ENCODE peak calls at places on chromosomes 12 and 14, in eight cellular contexts. F is esophagus muscularis mucosa, Z is HepG2, U is H54, D is A549, I is endothelial cell of umbilical vein, S is transverse colon, C is erythroblast. J is an unnamed sample.

GRCh38 chr12:124790650-124791400 is 72.8 kb downstream of the SCARB1 start:
- DNase-seq in F (no peak), Z (no peak), U (no peak), D (no peak), I (no peak), S (no peak), C (no peak), J (no peak)

GRCh38 chr14:91354979-91355685 is 62.5 kb downstream of the CCDC88C start:
- DNase-seq in F (no peak), Z (no peak), U (no peak), D (peak; percentile 25), I (no peak), S (peak; percentile 53), C (peak; percentile 25), J (peak; percentile 42)

GRCh38 chr12:4283512-4284255 is 10.1 kb downstream of the CCND2 start:
- DNase-seq in F (no peak), Z (no peak), U (no peak), D (no peak), I (no peak), S (no peak), C (no peak), J (no peak)

GRCh38 chr12:97464241-97465011 is 1.8 kb downstream of the RMST start:
- DNase-seq in F (no peak), Z (no peak), U (no peak), D (no peak), I (no peak), S (no peak), C (no peak), J (no peak)

GRCh38 chr14:81172353-81172752 is 48.4 kb downstream of the GTF2A1 start:
- DNase-seq in F (no peak), Z (no peak), U (no peak), D (no peak), I (no peak), S (no peak), C (no peak), J (no peak)

GRCh38 chr12:101375573-101375972 is 32.0 kb downstream of the ARL1 start:
- DNase-seq in F (no peak), Z (no peak), U (no peak), D (no peak), I (no peak), S (no peak), C (no peak), J (no peak)

GRCh38 chr12:47079365-47079893 is at the start of gene PCED1B:
- DNase-seq in F (no peak), Z (peak; percentile 8), U (no peak), D (no peak), I (peak; percentile 67), S (peak; percentile 77), C (peak; percentile 84), J (peak; percentile 83)

GRCh38 chr14:43872222-43872621 is 634.9 kb downstream of the FSCB start:
- DNase-seq in F (no peak), Z (no peak), U (no peak), D (no peak), I (no peak), S (no peak), C (no peak), J (no peak)

GRCh38 chr14:47442206-47442605 is 233.2 kb downstream of the MDGA2 start:
- DNase-seq in F (no peak), Z (peak; percentile 35), U (peak; percentile 27), D (no peak), I (peak; percentile 4), S (no peak), C (no peak), J (peak; percentile 6)

GRCh38 chr14:33386140-33386539 is 447.5 kb downstream of the NPAS3 start:
- DNase-seq in F (no peak), Z (no peak), U (no peak), D (no peak), I (no peak), S (no peak), C (no peak), J (no peak)

GRCh38 chr12:18054925-18055324 is 35.1 kb downstream of the RERGL start:
- DNase-seq in F (no peak), Z (no peak), U (no peak), D (no peak), I (no peak), S (no peak), C (no peak), J (no peak)

GRCh38 chr14:105709281-105710118 is 183.1 kb downstream of the TMEM121 start:
- DNase-seq in F (no peak), Z (no peak), U (no peak), D (no peak), I (no peak), S (peak; percentile 18), C (no peak), J (no peak)

GRCh38 chr14:35341454-35342159 is 49.4 kb downstream of the PSMA6 start:
- DNase-seq in F (peak; percentile 98), Z (peak; percentile 91), U (peak; percentile 69), D (peak; percentile 87), I (peak; percentile 91), S (peak; percentile 97), C (peak; percentile 64), J (peak; percentile 88)
- TF ChIP-seq POLR2A in F (peak; percentile 31), Z (peak; percentile 62), U (no peak), D (peak; percentile 63), I (no peak), S (peak; percentile 89), C (peak; percentile 55), J (no peak)

GRCh38 chr14:75340921-75341320 is 62.3 kb downstream of the FOS start:
- DNase-seq in F (peak; percentile 97), Z (no peak), U (no peak), D (no peak), I (peak; percentile 8), S (peak; percentile 76), C (no peak), J (peak; percentile 97)
- TF ChIP-seq POLR2A in F (no peak), Z (no peak), U (no peak), D (no peak), I (no peak), S (peak; percentile 39), C (no peak), J (peak; percentile 13)

DNA sequence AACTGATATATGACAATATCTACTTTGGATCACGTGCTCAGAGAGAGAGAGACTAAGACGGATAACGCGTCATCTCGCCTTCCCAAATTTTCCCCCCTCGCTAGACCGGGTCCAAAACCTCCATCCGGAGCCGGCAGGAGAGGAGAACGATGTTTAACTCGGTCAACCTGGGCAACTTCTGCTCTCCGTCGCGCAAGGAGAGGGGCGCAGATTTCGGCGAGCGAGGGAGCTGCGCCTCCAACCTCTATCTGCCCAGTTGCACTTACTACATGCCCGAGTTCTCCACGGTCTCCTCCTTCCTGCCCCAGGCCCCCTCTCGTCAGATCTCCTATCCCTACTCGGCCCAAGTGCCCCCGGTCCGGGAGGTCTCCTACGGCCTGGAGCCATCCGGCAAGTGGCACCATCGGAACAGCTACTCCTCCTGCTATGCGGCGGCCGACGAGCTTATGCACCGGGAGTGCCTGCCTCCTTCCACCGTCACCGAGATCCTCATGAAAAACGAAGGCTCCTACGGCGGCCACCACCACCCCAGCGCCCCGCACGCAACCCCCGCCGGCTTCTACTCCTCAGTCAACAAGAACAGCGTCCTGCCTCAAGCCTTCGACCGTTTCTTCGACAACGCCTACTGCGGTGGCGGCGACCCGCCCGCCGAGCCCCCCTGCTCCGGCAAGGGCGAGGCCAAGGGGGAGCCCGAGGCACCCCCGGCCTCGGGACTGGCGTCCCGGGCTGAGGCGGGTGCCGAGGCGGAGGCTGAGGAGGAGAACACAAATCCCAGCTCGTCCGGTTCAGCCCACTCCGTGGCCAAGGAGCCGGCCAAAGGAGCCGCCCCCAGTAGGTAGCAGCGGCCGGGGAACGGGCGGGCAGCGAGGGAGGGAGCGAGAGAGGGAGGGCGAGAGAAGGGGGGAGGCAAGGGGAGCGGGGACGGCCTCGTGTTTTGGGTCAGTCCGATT is at the start of gene HOXC11:
- DNase-seq in F (no peak), Z (no peak), U (peak; percentile 67), D (no peak), I (no peak), S (no peak), C (no peak), J (peak; percentile 58)
- TF ChIP-seq POLR2A in F (no peak), Z (no peak), U (peak; percentile 56), D (peak; percentile 24), I (no peak), S (no peak), C (no peak), J (no peak)

GRCh38 chr14:44898547-44898946 is 63.2 kb downstream of the KLHL28 start:
- DNase-seq in F (no peak), Z (no peak), U (no peak), D (no peak), I (no peak), S (no peak), C (no peak), J (peak; percentile 6)

GRCh38 chr14:44896275-44897040 is 65.3 kb downstream of the KLHL28 start:
- DNase-seq in F (no peak), Z (peak; percentile 33), U (no peak), D (no peak), I (no peak), S (no peak), C (no peak), J (peak; percentile 2)

GRCh38 chr14:44895716-44896115 is 66.0 kb downstream of the KLHL28 start:
- DNase-seq in F (no peak), Z (no peak), U (peak; percentile 29), D (no peak), I (no peak), S (no peak), C (no peak), J (no peak)

GRCh38 chr14:44897844-44898151 is 63.9 kb downstream of the KLHL28 start:
- DNase-seq in F (peak; percentile 93), Z (no peak), U (no peak), D (no peak), I (peak; percentile 68), S (no peak), C (no peak), J (no peak)

DNA sequence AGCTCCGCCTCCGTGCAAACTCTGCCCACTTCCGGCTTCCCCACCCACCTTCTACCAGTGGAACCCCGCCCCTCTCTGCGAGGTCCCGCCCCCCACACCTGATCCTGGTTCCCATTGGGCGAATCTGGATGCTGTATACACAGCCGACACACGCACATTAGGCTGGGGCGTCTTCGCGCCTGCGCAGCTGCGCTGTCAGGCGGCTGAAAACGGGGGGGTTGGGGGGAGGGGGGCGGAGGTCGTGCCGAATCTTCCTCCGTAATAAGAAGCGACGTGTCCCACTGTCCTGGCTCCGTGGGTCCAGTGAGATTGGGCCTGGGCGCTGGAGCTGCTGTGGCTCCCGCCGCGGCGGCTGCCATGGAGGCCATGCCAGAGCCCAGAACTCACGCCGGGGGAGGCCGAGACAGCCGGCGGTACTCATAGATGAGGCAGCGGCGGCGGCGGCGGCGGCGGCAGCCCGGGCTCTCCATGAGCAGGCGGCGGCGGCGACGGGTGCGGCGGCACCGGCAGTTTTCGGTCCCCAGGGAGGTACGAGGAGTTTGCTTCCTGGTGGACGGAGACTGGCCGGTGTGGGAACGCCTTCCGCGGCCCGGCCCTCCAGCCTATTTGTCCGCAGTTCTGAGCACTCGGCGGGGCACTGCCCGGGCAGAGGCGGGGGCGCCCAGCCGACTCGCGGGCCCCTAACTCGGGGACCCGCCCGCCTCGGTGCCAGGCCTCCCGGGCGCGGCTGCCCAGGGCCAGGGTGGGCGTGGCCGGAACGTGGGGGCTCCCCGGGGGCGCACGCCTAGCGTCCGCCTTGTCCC is 64.5 kb downstream of the KLHL28 start:
- DNase-seq in F (peak; percentile 100), Z (peak; percentile 94), U (peak; percentile 75), D (peak; percentile 94), I (peak; percentile 97), S (peak; percentile 99), C (peak; percentile 98), J (peak; percentile 97)
- TF ChIP-seq POLR2A in F (peak; percentile 43), Z (peak; percentile 86), U (peak; percentile 56), D (peak; percentile 85), I (peak; percentile 65), S (peak; percentile 84), C (peak; percentile 50), J (peak; percentile 15)